ENCODE peak calls at places on chromosomes 6 and 20, in seven cellular contexts. One of them, this sample, is unnamed.

GRCh38 chr6:119079288-119079809 is 885 bp upstream of the FAM184A start:
- DNase-seq in heart right ventricle: no peak
- DNase-seq in mesendoderm: no peak
- DNase-seq in adipocyte: peak; percentile 52
- DNase-seq in CD8-positive, alpha-beta T cell: no peak
- DNase-seq in psoas muscle: no peak
- DNase-seq in naive thymus-derived CD4-positive, alpha-beta T cell: no peak
- DNase-seq in this sample: no peak

GRCh38 chr6:52739134-52739533 is 24.1 kb downstream of the GSTA2 start:
- DNase-seq in heart right ventricle: no peak
- DNase-seq in mesendoderm: no peak
- DNase-seq in adipocyte: no peak
- DNase-seq in CD8-positive, alpha-beta T cell: no peak
- DNase-seq in psoas muscle: no peak
- DNase-seq in naive thymus-derived CD4-positive, alpha-beta T cell: no peak
- DNase-seq in this sample: no peak

GRCh38 chr6:109526905-109527628 is 44.0 kb upstream of the ZBTB24 start:
- DNase-seq in heart right ventricle: no peak
- DNase-seq in mesendoderm: peak; percentile 89
- DNase-seq in adipocyte: peak; percentile 84
- DNase-seq in CD8-positive, alpha-beta T cell: peak; percentile 58
- DNase-seq in psoas muscle: no peak
- DNase-seq in naive thymus-derived CD4-positive, alpha-beta T cell: peak; percentile 46
- DNase-seq in this sample: peak; percentile 43

GRCh38 chr6:11804706-11805105 is 26.1 kb upstream of the ADTRP start:
- DNase-seq in heart right ventricle: no peak
- DNase-seq in mesendoderm: peak; percentile 86
- DNase-seq in adipocyte: no peak
- DNase-seq in CD8-positive, alpha-beta T cell: no peak
- DNase-seq in psoas muscle: no peak
- DNase-seq in naive thymus-derived CD4-positive, alpha-beta T cell: no peak
- DNase-seq in this sample: no peak

GRCh38 chr6:16436550-16436949 is 198.2 kb downstream of the GMPR start:
- DNase-seq in heart right ventricle: no peak
- DNase-seq in mesendoderm: no peak
- DNase-seq in adipocyte: no peak
- DNase-seq in CD8-positive, alpha-beta T cell: peak; percentile 28
- DNase-seq in psoas muscle: no peak
- DNase-seq in naive thymus-derived CD4-positive, alpha-beta T cell: no peak
- DNase-seq in this sample: no peak

GRCh38 chr20:56610098-56610497 is 19.0 kb upstream of the TFAP2C start:
- DNase-seq in heart right ventricle: no peak
- DNase-seq in mesendoderm: no peak
- DNase-seq in adipocyte: no peak
- DNase-seq in CD8-positive, alpha-beta T cell: no peak
- DNase-seq in psoas muscle: no peak
- DNase-seq in naive thymus-derived CD4-positive, alpha-beta T cell: no peak
- DNase-seq in this sample: no peak

GRCh38 chr6:104483225-104483834 is 376.4 kb downstream of the HACE1 start:
- DNase-seq in heart right ventricle: no peak
- DNase-seq in mesendoderm: peak; percentile 26
- DNase-seq in adipocyte: peak; percentile 18
- DNase-seq in CD8-positive, alpha-beta T cell: no peak
- DNase-seq in psoas muscle: no peak
- DNase-seq in naive thymus-derived CD4-positive, alpha-beta T cell: no peak
- DNase-seq in this sample: no peak

GRCh38 chr6:144824018-144824417 is 538.9 kb downstream of the UTRN start:
- DNase-seq in heart right ventricle: no peak
- DNase-seq in mesendoderm: no peak
- DNase-seq in adipocyte: no peak
- DNase-seq in CD8-positive, alpha-beta T cell: no peak
- DNase-seq in psoas muscle: no peak
- DNase-seq in naive thymus-derived CD4-positive, alpha-beta T cell: no peak
- DNase-seq in this sample: no peak

GRCh38 chr20:14219801-14220461 is 117.5 kb downstream of the FLRT3 start:
- DNase-seq in heart right ventricle: no peak
- DNase-seq in mesendoderm: peak; percentile 94
- DNase-seq in adipocyte: no peak
- DNase-seq in CD8-positive, alpha-beta T cell: no peak
- DNase-seq in psoas muscle: no peak
- DNase-seq in naive thymus-derived CD4-positive, alpha-beta T cell: no peak
- DNase-seq in this sample: no peak

GRCh38 chr20:37007898-37008649 is 56.6 kb upstream of the SAMHD1 start:
- DNase-seq in heart right ventricle: no peak
- DNase-seq in mesendoderm: peak; percentile 7
- DNase-seq in adipocyte: peak; percentile 74
- DNase-seq in CD8-positive, alpha-beta T cell: peak; percentile 20
- DNase-seq in psoas muscle: no peak
- DNase-seq in naive thymus-derived CD4-positive, alpha-beta T cell: peak; percentile 61
- DNase-seq in this sample: no peak

GRCh38 chr6:36042618-36043260 is 15.1 kb downstream of the MAPK14 start:
- DNase-seq in heart right ventricle: no peak
- DNase-seq in mesendoderm: no peak
- DNase-seq in adipocyte: no peak
- DNase-seq in CD8-positive, alpha-beta T cell: no peak
- DNase-seq in psoas muscle: no peak
- DNase-seq in naive thymus-derived CD4-positive, alpha-beta T cell: no peak
- DNase-seq in this sample: no peak

GRCh38 chr6:27514906-27515495 is 42.1 kb upstream of the ZNF184 start:
- DNase-seq in heart right ventricle: no peak
- DNase-seq in mesendoderm: no peak
- DNase-seq in adipocyte: peak; percentile 28
- DNase-seq in CD8-positive, alpha-beta T cell: no peak
- DNase-seq in psoas muscle: no peak
- DNase-seq in naive thymus-derived CD4-positive, alpha-beta T cell: no peak
- DNase-seq in this sample: no peak

GRCh38 chr6:170344631-170345576 is 38.3 kb downstream of the FAM120B start:
- DNase-seq in heart right ventricle: no peak
- DNase-seq in mesendoderm: peak; percentile 90
- DNase-seq in adipocyte: peak; percentile 13
- DNase-seq in CD8-positive, alpha-beta T cell: no peak
- DNase-seq in psoas muscle: no peak
- DNase-seq in naive thymus-derived CD4-positive, alpha-beta T cell: no peak
- DNase-seq in this sample: peak; percentile 81

GRCh38 chr6:6980999-6981581 is 126.7 kb upstream of the RREB1 start:
- DNase-seq in heart right ventricle: no peak
- DNase-seq in mesendoderm: no peak
- DNase-seq in adipocyte: no peak
- DNase-seq in CD8-positive, alpha-beta T cell: no peak
- DNase-seq in psoas muscle: no peak
- DNase-seq in naive thymus-derived CD4-positive, alpha-beta T cell: no peak
- DNase-seq in this sample: peak; percentile 64

GRCh38 chr20:14896569-14896968 is 559.2 kb upstream of the FLRT3 start:
- DNase-seq in heart right ventricle: no peak
- DNase-seq in mesendoderm: no peak
- DNase-seq in adipocyte: no peak
- DNase-seq in CD8-positive, alpha-beta T cell: no peak
- DNase-seq in psoas muscle: no peak
- DNase-seq in naive thymus-derived CD4-positive, alpha-beta T cell: no peak
- DNase-seq in this sample: no peak

GRCh38 chr6:32944265-32944664 is 3.4 kb upstream of the HLA-DMB start:
- DNase-seq in heart right ventricle: no peak
- DNase-seq in mesendoderm: no peak
- DNase-seq in adipocyte: no peak
- DNase-seq in CD8-positive, alpha-beta T cell: peak; percentile 24
- DNase-seq in psoas muscle: no peak
- DNase-seq in naive thymus-derived CD4-positive, alpha-beta T cell: peak; percentile 55
- DNase-seq in this sample: no peak

GRCh38 chr6:10174761-10175160 is 240.1 kb downstream of the TFAP2A start:
- DNase-seq in heart right ventricle: no peak
- DNase-seq in mesendoderm: no peak
- DNase-seq in adipocyte: no peak
- DNase-seq in CD8-positive, alpha-beta T cell: no peak
- DNase-seq in psoas muscle: no peak
- DNase-seq in naive thymus-derived CD4-positive, alpha-beta T cell: no peak
- DNase-seq in this sample: no peak

GRCh38 chr6:21609881-21610329 is 16.4 kb downstream of the SOX4 start:
- DNase-seq in heart right ventricle: no peak
- DNase-seq in mesendoderm: no peak
- DNase-seq in adipocyte: no peak
- DNase-seq in CD8-positive, alpha-beta T cell: no peak
- DNase-seq in psoas muscle: no peak
- DNase-seq in naive thymus-derived CD4-positive, alpha-beta T cell: no peak
- DNase-seq in this sample: no peak

GRCh38 chr6:166488701-166489100 is 97.8 kb downstream of the RAMACL start:
- DNase-seq in heart right ventricle: no peak
- DNase-seq in mesendoderm: no peak
- DNase-seq in adipocyte: no peak
- DNase-seq in CD8-positive, alpha-beta T cell: no peak
- DNase-seq in psoas muscle: peak; percentile 46
- DNase-seq in naive thymus-derived CD4-positive, alpha-beta T cell: no peak
- DNase-seq in this sample: no peak

GRCh38 chr6:11692451-11693376 is 85.9 kb downstream of the ADTRP start:
- DNase-seq in heart right ventricle: no peak
- DNase-seq in mesendoderm: peak; percentile 57
- DNase-seq in adipocyte: no peak
- DNase-seq in CD8-positive, alpha-beta T cell: no peak
- DNase-seq in psoas muscle: no peak
- DNase-seq in naive thymus-derived CD4-positive, alpha-beta T cell: no peak
- DNase-seq in this sample: no peak

GRCh38 chr6:37048851-37049734 is 43.6 kb downstream of the FGD2 start:
- DNase-seq in heart right ventricle: peak; percentile 39
- DNase-seq in mesendoderm: no peak
- DNase-seq in adipocyte: peak; percentile 93
- DNase-seq in CD8-positive, alpha-beta T cell: peak; percentile 74
- DNase-seq in psoas muscle: peak; percentile 74
- DNase-seq in naive thymus-derived CD4-positive, alpha-beta T cell: peak; percentile 60
- DNase-seq in this sample: no peak

GRCh38 chr6:37049735-37049989 is 44.2 kb downstream of the FGD2 start:
- DNase-seq in heart right ventricle: no peak
- DNase-seq in mesendoderm: no peak
- DNase-seq in adipocyte: no peak
- DNase-seq in CD8-positive, alpha-beta T cell: no peak
- DNase-seq in psoas muscle: no peak
- DNase-seq in naive thymus-derived CD4-positive, alpha-beta T cell: no peak
- DNase-seq in this sample: no peak

GRCh38 chr6:37050854-37051137 is 45.3 kb downstream of the FGD2 start:
- DNase-seq in heart right ventricle: no peak
- DNase-seq in mesendoderm: no peak
- DNase-seq in adipocyte: no peak
- DNase-seq in CD8-positive, alpha-beta T cell: no peak
- DNase-seq in psoas muscle: no peak
- DNase-seq in naive thymus-derived CD4-positive, alpha-beta T cell: no peak
- DNase-seq in this sample: no peak

GRCh38 chr6:37051138-37052026 is 45.9 kb downstream of the FGD2 start:
- DNase-seq in heart right ventricle: peak; percentile 93
- DNase-seq in mesendoderm: peak; percentile 92
- DNase-seq in adipocyte: peak; percentile 94
- DNase-seq in CD8-positive, alpha-beta T cell: peak; percentile 91
- DNase-seq in psoas muscle: peak; percentile 95
- DNase-seq in naive thymus-derived CD4-positive, alpha-beta T cell: peak; percentile 73
- DNase-seq in this sample: peak; percentile 94

GRCh38 chr6:37049990-37050853 is 44.8 kb downstream of the FGD2 start:
- DNase-seq in heart right ventricle: peak; percentile 64
- DNase-seq in mesendoderm: no peak
- DNase-seq in adipocyte: no peak
- DNase-seq in CD8-positive, alpha-beta T cell: peak; percentile 45
- DNase-seq in psoas muscle: peak; percentile 78
- DNase-seq in naive thymus-derived CD4-positive, alpha-beta T cell: peak; percentile 47
- DNase-seq in this sample: peak; percentile 61
- H3K4me1 ChIP-seq in heart right ventricle: peaks cover 58% of the 10 kb centered on the region
- H3K4me1 ChIP-seq in mesendoderm: peaks cover 4% of the 10 kb centered on the region
- H3K4me1 ChIP-seq in adipocyte: peaks cover 6% of the 10 kb centered on the region
- H3K4me1 ChIP-seq in CD8-positive, alpha-beta T cell: peaks cover 69% of the 10 kb centered on the region
- H3K4me1 ChIP-seq in psoas muscle: peaks cover 11% of the 10 kb centered on the region
- H3K4me1 ChIP-seq in naive thymus-derived CD4-positive, alpha-beta T cell: peaks cover 66% of the 10 kb centered on the region
- H3K4me1 ChIP-seq in this sample: peaks cover 18% of the 10 kb centered on the region

DNA sequence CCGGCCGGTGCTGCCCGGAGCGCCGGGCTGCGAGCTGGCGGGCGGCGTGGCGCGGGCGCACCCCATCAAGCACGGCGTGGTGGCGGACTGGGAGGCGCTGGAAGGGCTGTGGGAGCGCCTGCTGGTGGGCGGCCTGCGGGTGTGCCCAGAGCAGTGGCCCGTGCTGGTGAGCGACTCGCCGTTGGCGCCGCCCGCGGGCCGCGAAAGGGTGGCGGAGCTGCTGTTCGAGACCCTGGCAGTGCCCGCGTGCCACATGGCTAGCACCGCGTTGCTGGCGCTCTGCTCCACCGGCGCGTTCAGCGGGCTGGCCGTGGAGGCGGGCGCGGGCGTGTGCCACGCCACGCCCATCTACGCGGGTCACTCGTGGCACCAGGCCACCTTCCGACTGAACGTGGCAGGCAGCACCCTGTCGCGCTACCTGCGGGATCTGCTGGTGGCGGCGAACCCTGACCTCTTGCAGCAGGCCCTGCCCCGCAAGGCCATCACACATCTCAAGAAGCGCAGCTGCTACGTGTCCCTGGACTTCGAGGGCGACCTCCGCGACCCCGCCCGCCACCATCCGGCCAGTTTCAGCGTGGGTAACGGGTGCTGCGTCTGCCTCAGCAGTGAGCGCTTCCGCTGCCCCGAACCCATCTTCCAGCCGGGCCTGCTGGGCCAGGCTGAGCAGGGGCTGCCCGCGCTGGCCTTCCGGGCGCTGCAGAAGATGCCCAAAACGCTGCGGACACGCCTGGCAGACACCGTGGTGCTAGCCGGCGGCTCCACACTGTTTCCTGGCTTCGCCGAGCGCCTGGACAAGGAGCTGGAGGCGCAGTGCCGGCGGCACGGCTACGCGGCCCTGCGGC is 723 bp downstream of the ACTL10 start:
- DNase-seq in heart right ventricle: peak; percentile 85
- DNase-seq in mesendoderm: peak; percentile 75
- DNase-seq in adipocyte: peak; percentile 63
- DNase-seq in CD8-positive, alpha-beta T cell: peak; percentile 40
- DNase-seq in psoas muscle: peak; percentile 90
- DNase-seq in naive thymus-derived CD4-positive, alpha-beta T cell: peak; percentile 58
- DNase-seq in this sample: peak; percentile 83
- H3K4me1 ChIP-seq in heart right ventricle: peaks cover 52% of the 10 kb centered on the region
- H3K4me1 ChIP-seq in mesendoderm: peaks cover 10% of the 10 kb centered on the region
- H3K4me1 ChIP-seq in adipocyte: peaks cover 44% of the 10 kb centered on the region
- H3K4me1 ChIP-seq in CD8-positive, alpha-beta T cell: peaks cover 27% of the 10 kb centered on the region
- H3K4me1 ChIP-seq in psoas muscle: peaks cover 44% of the 10 kb centered on the region
- H3K4me1 ChIP-seq in naive thymus-derived CD4-positive, alpha-beta T cell: peaks cover 16% of the 10 kb centered on the region
- H3K4me1 ChIP-seq in this sample: peaks cover 50% of the 10 kb centered on the region

GRCh38 chr6:125196613-125197012 is 43.0 kb downstream of the TPD52L1 start:
- DNase-seq in heart right ventricle: no peak
- DNase-seq in mesendoderm: no peak
- DNase-seq in adipocyte: no peak
- DNase-seq in CD8-positive, alpha-beta T cell: no peak
- DNase-seq in psoas muscle: no peak
- DNase-seq in naive thymus-derived CD4-positive, alpha-beta T cell: no peak
- DNase-seq in this sample: no peak
- H3K4me1 ChIP-seq in heart right ventricle: peaks cover 66% of the 10 kb centered on the region
- H3K4me1 ChIP-seq in mesendoderm: peaks cover 2% of the 10 kb centered on the region
- H3K4me1 ChIP-seq in adipocyte: peaks cover 39% of the 10 kb centered on the region
- H3K4me1 ChIP-seq in CD8-positive, alpha-beta T cell: no peaks in the 10 kb centered on the region
- H3K4me1 ChIP-seq in psoas muscle: peaks cover 85% of the 10 kb centered on the region
- H3K4me1 ChIP-seq in naive thymus-derived CD4-positive, alpha-beta T cell: no peaks in the 10 kb centered on the region
- H3K4me1 ChIP-seq in this sample: peaks cover 86% of the 10 kb centered on the region

DNA sequence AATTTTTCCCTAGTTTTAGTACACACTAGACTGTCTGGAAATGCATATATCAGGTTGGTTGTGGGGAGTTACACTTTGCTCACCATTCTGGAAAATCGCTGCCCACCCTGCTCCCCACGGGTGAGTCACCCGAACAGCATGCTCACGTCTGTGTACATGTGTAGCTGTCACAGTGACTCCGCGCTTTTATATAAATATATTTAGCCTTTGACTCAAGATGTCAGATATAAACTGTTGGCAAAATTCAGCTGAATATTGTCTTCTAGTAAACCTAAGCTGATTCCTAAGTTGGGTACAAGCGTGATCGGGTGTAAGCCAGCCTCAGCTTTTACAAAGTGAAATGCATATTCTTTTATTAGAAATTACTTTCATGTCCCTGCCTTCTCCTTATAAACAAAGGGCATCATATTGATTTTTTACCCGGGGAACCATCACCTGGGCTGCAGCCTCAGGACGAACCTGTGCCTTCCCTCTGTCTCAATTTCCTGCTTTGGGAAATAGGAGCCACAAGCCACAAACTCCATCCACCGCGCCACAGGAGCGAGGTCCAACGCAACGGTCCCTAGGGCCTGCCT is 4.3 kb downstream of the SDCBP2 start:
- DNase-seq in heart right ventricle: no peak
- DNase-seq in mesendoderm: no peak
- DNase-seq in adipocyte: peak; percentile 61
- DNase-seq in CD8-positive, alpha-beta T cell: peak; percentile 52
- DNase-seq in psoas muscle: no peak
- DNase-seq in naive thymus-derived CD4-positive, alpha-beta T cell: no peak
- DNase-seq in this sample: peak; percentile 42
- H3K4me1 ChIP-seq in heart right ventricle: peaks cover 76% of the 10 kb centered on the region
- H3K4me1 ChIP-seq in mesendoderm: peaks cover 5% of the 10 kb centered on the region
- H3K4me1 ChIP-seq in adipocyte: peaks cover 62% of the 10 kb centered on the region
- H3K4me1 ChIP-seq in CD8-positive, alpha-beta T cell: peaks cover 31% of the 10 kb centered on the region
- H3K4me1 ChIP-seq in psoas muscle: peaks cover 64% of the 10 kb centered on the region
- H3K4me1 ChIP-seq in naive thymus-derived CD4-positive, alpha-beta T cell: peaks cover 21% of the 10 kb centered on the region
- H3K4me1 ChIP-seq in this sample: peaks cover 51% of the 10 kb centered on the region

This sample was measured in adrenal gland.